ENCODE peak calls at places on chromosomes 11 and 22, in seven cellular contexts. T, R, Z, V, E, J and M are unnamed samples.

GRCh38 chr11:122984186-122985011 is 2.8 kb upstream of the BSX start:
- DNase-seq in T (no peak), R (peak; percentile 54), Z (no peak), V (no peak), E (no peak), J (no peak), M (no peak)

GRCh38 chr11:2742201-2742600 is 42.4 kb upstream of the KCNQ1OT1 start:
- DNase-seq in T (no peak), R (no peak), Z (no peak), V (no peak), E (peak; percentile 71), J (no peak), M (peak; percentile 59)

GRCh38 chr11:2792376-2793250 is 92.8 kb upstream of the KCNQ1OT1 start:
- DNase-seq in T (no peak), R (no peak), Z (no peak), V (no peak), E (peak; percentile 66), J (no peak), M (peak; percentile 74)

GRCh38 chr11:69215784-69216415 is 60.2 kb downstream of the SMIM38 start:
- DNase-seq in T (no peak), R (peak; percentile 49), Z (no peak), V (no peak), E (peak; percentile 29), J (no peak), M (no peak)

GRCh38 chr11:17748761-17749721 is 14.5 kb downstream of the KCNC1 start:
- DNase-seq in T (no peak), R (no peak), Z (no peak), V (no peak), E (peak; percentile 50), J (no peak), M (peak; percentile 81)

GRCh38 chr11:18721576-18722292 is 4.3 kb downstream of the IGSF22 start:
- DNase-seq in T (peak; percentile 52), R (peak; percentile 66), Z (peak; percentile 45), V (no peak), E (no peak), J (peak; percentile 40), M (peak; percentile 87)

GRCh38 chr22:39155421-39155820 is 2.9 kb upstream of the CBX7 start:
- DNase-seq in T (no peak), R (no peak), Z (no peak), V (no peak), E (peak; percentile 36), J (peak; percentile 3), M (peak; percentile 53)

GRCh38 chr22:50257451-50258360 is 3.8 kb downstream of the MAPK12 start:
- DNase-seq in T (no peak), R (no peak), Z (no peak), V (no peak), E (no peak), J (no peak), M (no peak)

GRCh38 chr11:86196924-86197323 is 47.6 kb upstream of the EED start:
- DNase-seq in T (no peak), R (no peak), Z (no peak), V (no peak), E (no peak), J (no peak), M (no peak)

GRCh38 chr11:63888170-63889086 is 28.5 kb downstream of the RCOR2 start:
- DNase-seq in T (no peak), R (peak; percentile 59), Z (no peak), V (no peak), E (peak; percentile 89), J (peak; percentile 41), M (no peak)

GRCh38 chr11:129680907-129681306 is 134.7 kb upstream of the TMEM45B start:
- DNase-seq in T (no peak), R (no peak), Z (no peak), V (no peak), E (no peak), J (no peak), M (no peak)

GRCh38 chr11:89491141-89491690 is at the start of gene NOX4:
- DNase-seq in T (peak; percentile 63), R (peak; percentile 71), Z (no peak), V (no peak), E (peak; percentile 87), J (peak; percentile 21), M (peak; percentile 97)

GRCh38 chr11:18171377-18172000 is 1.1 kb upstream of the MRGPRX4 start:
- DNase-seq in T (peak; percentile 14), R (peak; percentile 21), Z (peak; percentile 23), V (no peak), E (no peak), J (no peak), M (no peak)